ENCODE peak calls at places on chromosomes 5 and 9, in six cellular contexts. I is fibroblast of villous mesenchyme, R is tibial artery, L is ELF-1, X is foreskin melanocyte, T is occipital lobe. F is an unnamed sample.

GRCh38 chr9:20552874-20553624 is 69.2 kb downstream of the MLLT3 start:
- DNase-seq in I (peak; percentile 23), R (no peak), L (no peak), X (no peak), T (no peak), F (no peak)

GRCh38 chr9:89038354-89039091 is 47.3 kb downstream of the S1PR3 start:
- DNase-seq in I (peak; percentile 57), R (peak; percentile 66), L (no peak), X (peak; percentile 91), T (peak; percentile 52), F (no peak)

GRCh38 chr5:133159543-133159942 is 107.7 kb downstream of the HSPA4 start:
- DNase-seq in I (no peak), R (no peak), L (no peak), X (no peak), T (no peak), F (no peak)

GRCh38 chr9:70610287-70610644 is 195.8 kb upstream of the KLF9 start:
- DNase-seq in I (no peak), R (no peak), L (no peak), X (no peak), T (no peak), F (no peak)

GRCh38 chr9:27033815-27034403 is 28.4 kb upstream of the LRRC19 start:
- DNase-seq in I (peak; percentile 66), R (no peak), L (no peak), X (peak; percentile 41), T (peak; percentile 14), F (peak; percentile 3)

GRCh38 chr5:128857061-128857677 is 108.1 kb upstream of the SLC27A6 start:
- DNase-seq in I (no peak), R (no peak), L (no peak), X (no peak), T (no peak), F (no peak)

GRCh38 chr5:134410822-134411221 is 859 bp downstream of the CDKN2AIPNL start:
- DNase-seq in I (no peak), R (no peak), L (no peak), X (no peak), T (no peak), F (no peak)

GRCh38 chr5:14720236-14720923 is 55.9 kb downstream of the OTULIN start:
- DNase-seq in I (peak; percentile 85), R (no peak), L (no peak), X (no peak), T (no peak), F (no peak)

GRCh38 chr9:93224591-93224990 is 40.7 kb downstream of the WNK2 start:
- DNase-seq in I (no peak), R (no peak), L (peak; percentile 49), X (no peak), T (no peak), F (no peak)

GRCh38 chr9:22528485-22528884 is 81.9 kb downstream of the DMRTA1 start:
- DNase-seq in I (no peak), R (no peak), L (no peak), X (no peak), T (no peak), F (no peak)

GRCh38 chr9:6911901-6912650 is 154.3 kb downstream of the KDM4C start:
- DNase-seq in I (no peak), R (no peak), L (no peak), X (peak; percentile 73), T (no peak), F (no peak)

GRCh38 chr5:32100230-32100629 is 73.9 kb downstream of the GOLPH3 start:
- DNase-seq in I (no peak), R (no peak), L (peak; percentile 48), X (peak; percentile 21), T (peak; percentile 72), F (no peak)

GRCh38 chr5:139140631-139141071 is 57.5 kb downstream of the SIL1 start:
- DNase-seq in I (peak; percentile 28), R (no peak), L (no peak), X (no peak), T (peak; percentile 51), F (no peak)

GRCh38 chr5:68251386-68251785 is 35.8 kb downstream of the PIK3R1 start:
- DNase-seq in I (no peak), R (no peak), L (peak; percentile 23), X (no peak), T (no peak), F (peak; percentile 55)

GRCh38 chr5:157744055-157745011 is 821 bp downstream of the LSM11 start:
- DNase-seq in I (peak; percentile 25), R (no peak), L (peak; percentile 14), X (no peak), T (no peak), F (peak; percentile 14)

GRCh38 chr5:157544623-157544989 is 31.0 kb downstream of the ADAM19 start:
- DNase-seq in I (no peak), R (no peak), L (no peak), X (no peak), T (no peak), F (no peak)

GRCh38 chr9:69472101-69472625 is 147.1 kb downstream of the ENTREP1 start:
- DNase-seq in I (no peak), R (no peak), L (no peak), X (no peak), T (no peak), F (no peak)

GRCh38 chr5:103582364-103582763 is 19.8 kb upstream of the NUDT12 start:
- DNase-seq in I (peak; percentile 52), R (no peak), L (peak; percentile 3), X (peak; percentile 37), T (no peak), F (no peak)

GRCh38 chr9:21265421-21266189 is 25.8 kb upstream of the IFNA14 start:
- DNase-seq in I (no peak), R (no peak), L (peak; percentile 3), X (no peak), T (no peak), F (no peak)

GRCh38 chr5:44385236-44385940 is 3.8 kb downstream of the FGF10 start:
- DNase-seq in I (no peak), R (no peak), L (no peak), X (no peak), T (no peak), F (no peak)

GRCh38 chr5:127001621-127002296 is 28.6 kb downstream of the MARCHF3 start:
- DNase-seq in I (peak; percentile 94), R (no peak), L (peak; percentile 21), X (peak; percentile 60), T (no peak), F (no peak)

GRCh38 chr9:5450360-5451051 is at the start of gene CD274:
- DNase-seq in I (peak; percentile 96), R (peak; percentile 92), L (peak; percentile 91), X (peak; percentile 61), T (peak; percentile 77), F (peak; percentile 79)

GRCh38 chr5:88393082-88393481 is 124.4 kb upstream of the TMEM161B start:
- DNase-seq in I (no peak), R (no peak), L (no peak), X (no peak), T (no peak), F (no peak)

GRCh38 chr5:1703352-1704050 is 96.1 kb downstream of the MRPL36 start:
- DNase-seq in I (no peak), R (no peak), L (peak; percentile 46), X (no peak), T (no peak), F (no peak)

GRCh38 chr5:3036041-3036440 is 284.6 kb upstream of the IRX2 start:
- DNase-seq in I (no peak), R (no peak), L (no peak), X (no peak), T (no peak), F (no peak)

GRCh38 chr9:2116073-2116472 is 100.9 kb downstream of the SMARCA2 start:
- DNase-seq in I (peak; percentile 12), R (no peak), L (peak; percentile 47), X (peak; percentile 96), T (no peak), F (no peak)

GRCh38 chr5:173829826-173830225 is 58.3 kb upstream of the CPEB4 start:
- DNase-seq in I (peak; percentile 18), R (no peak), L (peak; percentile 6), X (no peak), T (no peak), F (no peak)

GRCh38 chr9:15423328-15423985 is 781 bp downstream of the SNAPC3 start:
- DNase-seq in I (peak; percentile 50), R (no peak), L (no peak), X (no peak), T (no peak), F (no peak)

GRCh38 chr5:33997331-33997983 is 10.4 kb downstream of the AMACR start:
- DNase-seq in I (peak; percentile 81), R (peak; percentile 87), L (peak; percentile 43), X (peak; percentile 74), T (peak; percentile 28), F (no peak)

GRCh38 chr5:174293481-174293880 is 248.0 kb downstream of the NSG2 start:
- DNase-seq in I (no peak), R (no peak), L (no peak), X (no peak), T (no peak), F (no peak)

GRCh38 chr9:95143591-95144561 is 173.6 kb downstream of the FANCC start:
- DNase-seq in I (peak; percentile 100), R (peak; percentile 94), L (no peak), X (no peak), T (no peak), F (no peak)

GRCh38 chr5:167995844-167996400 is 295.5 kb upstream of the WWC1 start:
- DNase-seq in I (no peak), R (no peak), L (no peak), X (no peak), T (no peak), F (no peak)

GRCh38 chr9:95302471-95302870 is 15.0 kb downstream of the FANCC start:
- DNase-seq in I (no peak), R (no peak), L (no peak), X (no peak), T (no peak), F (no peak)

F was measured in activated T-helper 9 cell treated with anti-CD3 and anti-CD28 coated beads, Interleukin-2, amount 50 U/mL, for 16 hours.